ENCODE peak calls at places on chromosomes 11 and 22, in ten cellular contexts. One of them, this sample, is unnamed.

GRCh38 chr11:70247042-70247709 is 23.3 kb upstream of the PPFIA1 start:
- DNase-seq in skeletal muscle cell: no peak
- DNase-seq in fibroblast of the aortic adventitia: no peak
- DNase-seq in neural progenitor cell: no peak
- DNase-seq in uterus: no peak
- DNase-seq in lower leg skin: no peak
- DNase-seq in GM23248: no peak
- DNase-seq in fibroblast of pulmonary artery: no peak
- DNase-seq in brain microvascular endothelial cell: no peak
- DNase-seq in body of pancreas: no peak
- DNase-seq in this sample: no peak

GRCh38 chr11:35151241-35151640 is 12.3 kb downstream of the CD44 start:
- DNase-seq in skeletal muscle cell: no peak
- DNase-seq in fibroblast of the aortic adventitia: peak
- DNase-seq in neural progenitor cell: no peak
- DNase-seq in uterus: no peak
- DNase-seq in lower leg skin: no peak
- DNase-seq in GM23248: peak
- DNase-seq in fibroblast of pulmonary artery: no peak
- DNase-seq in brain microvascular endothelial cell: peak
- DNase-seq in body of pancreas: no peak
- DNase-seq in this sample: no peak

GRCh38 chr22:31680764-31681624 is 19.0 kb upstream of the PISD start:
- DNase-seq in skeletal muscle cell: no peak
- DNase-seq in fibroblast of the aortic adventitia: peak
- DNase-seq in neural progenitor cell: no peak
- DNase-seq in uterus: no peak
- DNase-seq in lower leg skin: no peak
- DNase-seq in GM23248: peak
- DNase-seq in fibroblast of pulmonary artery: peak
- DNase-seq in brain microvascular endothelial cell: peak
- DNase-seq in body of pancreas: peak
- DNase-seq in this sample: no peak

GRCh38 chr22:22618448-22618847 is 26.0 kb upstream of the GGTLC2 start:
- DNase-seq in skeletal muscle cell: no peak
- DNase-seq in fibroblast of the aortic adventitia: no peak
- DNase-seq in neural progenitor cell: no peak
- DNase-seq in uterus: no peak
- DNase-seq in lower leg skin: no peak
- DNase-seq in GM23248: no peak
- DNase-seq in fibroblast of pulmonary artery: no peak
- DNase-seq in brain microvascular endothelial cell: no peak
- DNase-seq in body of pancreas: no peak
- DNase-seq in this sample: no peak

GRCh38 chr22:46224044-46224746 is 25.9 kb downstream of the CDPF1 start:
- DNase-seq in skeletal muscle cell: no peak
- DNase-seq in fibroblast of the aortic adventitia: no peak
- DNase-seq in neural progenitor cell: no peak
- DNase-seq in uterus: no peak
- DNase-seq in lower leg skin: no peak
- DNase-seq in GM23248: no peak
- DNase-seq in fibroblast of pulmonary artery: no peak
- DNase-seq in brain microvascular endothelial cell: no peak
- DNase-seq in body of pancreas: no peak
- DNase-seq in this sample: no peak

GRCh38 chr11:65478411-65479183 is 20.2 kb upstream of the MALAT1 start:
- DNase-seq in skeletal muscle cell: no peak
- DNase-seq in fibroblast of the aortic adventitia: peak
- DNase-seq in neural progenitor cell: peak
- DNase-seq in uterus: peak
- DNase-seq in lower leg skin: no peak
- DNase-seq in GM23248: peak
- DNase-seq in fibroblast of pulmonary artery: peak
- DNase-seq in brain microvascular endothelial cell: peak
- DNase-seq in body of pancreas: peak
- DNase-seq in this sample: peak

GRCh38 chr22:31154975-31155374 is 5.0 kb upstream of the RNF185 start:
- DNase-seq in skeletal muscle cell: no peak
- DNase-seq in fibroblast of the aortic adventitia: no peak
- DNase-seq in neural progenitor cell: no peak
- DNase-seq in uterus: no peak
- DNase-seq in lower leg skin: no peak
- DNase-seq in GM23248: no peak
- DNase-seq in fibroblast of pulmonary artery: no peak
- DNase-seq in brain microvascular endothelial cell: no peak
- DNase-seq in body of pancreas: no peak
- DNase-seq in this sample: no peak

GRCh38 chr22:46352691-46353386 is 17.3 kb downstream of the TRMU start:
- DNase-seq in skeletal muscle cell: no peak
- DNase-seq in fibroblast of the aortic adventitia: no peak
- DNase-seq in neural progenitor cell: no peak
- DNase-seq in uterus: no peak
- DNase-seq in lower leg skin: no peak
- DNase-seq in GM23248: no peak
- DNase-seq in fibroblast of pulmonary artery: peak
- DNase-seq in brain microvascular endothelial cell: peak
- DNase-seq in body of pancreas: peak
- DNase-seq in this sample: peak

GRCh38 chr11:26134481-26135355 is 197.2 kb upstream of the ANO3 start:
- DNase-seq in skeletal muscle cell: no peak
- DNase-seq in fibroblast of the aortic adventitia: peak
- DNase-seq in neural progenitor cell: peak
- DNase-seq in uterus: no peak
- DNase-seq in lower leg skin: no peak
- DNase-seq in GM23248: peak
- DNase-seq in fibroblast of pulmonary artery: peak
- DNase-seq in brain microvascular endothelial cell: peak
- DNase-seq in body of pancreas: no peak
- DNase-seq in this sample: peak

GRCh38 chr11:95923730-95924413 is at the start of gene MTMR2:
- DNase-seq in skeletal muscle cell: peak
- DNase-seq in fibroblast of the aortic adventitia: peak
- DNase-seq in neural progenitor cell: peak
- DNase-seq in uterus: peak
- DNase-seq in lower leg skin: peak
- DNase-seq in GM23248: peak
- DNase-seq in fibroblast of pulmonary artery: peak
- DNase-seq in brain microvascular endothelial cell: peak
- DNase-seq in body of pancreas: peak
- DNase-seq in this sample: peak

GRCh38 chr11:95924414-95924760 is 480 bp upstream of the MTMR2 start:
- DNase-seq in skeletal muscle cell: no peak
- DNase-seq in fibroblast of the aortic adventitia: peak
- DNase-seq in neural progenitor cell: no peak
- DNase-seq in uterus: no peak
- DNase-seq in lower leg skin: no peak
- DNase-seq in GM23248: peak
- DNase-seq in fibroblast of pulmonary artery: peak
- DNase-seq in brain microvascular endothelial cell: no peak
- DNase-seq in body of pancreas: no peak
- DNase-seq in this sample: no peak

GRCh38 chr11:95922099-95922498 is 1.8 kb downstream of the MTMR2 start:
- DNase-seq in skeletal muscle cell: no peak
- DNase-seq in fibroblast of the aortic adventitia: no peak
- DNase-seq in neural progenitor cell: no peak
- DNase-seq in uterus: no peak
- DNase-seq in lower leg skin: no peak
- DNase-seq in GM23248: no peak
- DNase-seq in fibroblast of pulmonary artery: peak
- DNase-seq in brain microvascular endothelial cell: no peak
- DNase-seq in body of pancreas: no peak
- DNase-seq in this sample: no peak

GRCh38 chr11:95922536-95923440 is 1.1 kb downstream of the MTMR2 start:
- DNase-seq in skeletal muscle cell: no peak
- DNase-seq in fibroblast of the aortic adventitia: peak
- DNase-seq in neural progenitor cell: no peak
- DNase-seq in uterus: no peak
- DNase-seq in lower leg skin: no peak
- DNase-seq in GM23248: peak
- DNase-seq in fibroblast of pulmonary artery: peak
- DNase-seq in brain microvascular endothelial cell: no peak
- DNase-seq in body of pancreas: no peak
- DNase-seq in this sample: no peak

DNA sequence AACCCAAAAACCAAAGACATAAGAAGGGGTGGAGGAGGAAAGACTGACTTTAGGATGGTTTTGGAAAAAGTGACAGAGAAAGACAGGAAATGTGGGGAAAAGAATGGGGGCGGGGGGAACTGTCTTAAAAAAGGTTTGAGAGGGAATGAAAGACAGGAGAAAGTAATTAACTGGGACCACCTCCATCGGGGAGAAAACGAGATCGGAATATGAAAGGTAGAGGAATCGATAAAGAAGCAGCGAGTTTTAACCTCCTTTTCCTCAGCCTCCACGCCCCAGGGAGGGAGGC is 522 bp downstream of the MTMR2 start:
- DNase-seq in skeletal muscle cell: no peak
- DNase-seq in fibroblast of the aortic adventitia: no peak
- DNase-seq in neural progenitor cell: no peak
- DNase-seq in uterus: no peak
- DNase-seq in lower leg skin: no peak
- DNase-seq in GM23248: peak
- DNase-seq in fibroblast of pulmonary artery: no peak
- DNase-seq in brain microvascular endothelial cell: no peak
- DNase-seq in body of pancreas: no peak
- DNase-seq in this sample: no peak
- H3K4me3 ChIP-seq in skeletal muscle cell: peak
- H3K4me3 ChIP-seq in fibroblast of the aortic adventitia: peak
- H3K4me3 ChIP-seq in neural progenitor cell: peak
- H3K4me3 ChIP-seq in uterus: peak
- H3K4me3 ChIP-seq in lower leg skin: peak
- H3K4me3 ChIP-seq in GM23248: peak
- H3K4me3 ChIP-seq in fibroblast of pulmonary artery: peak
- H3K4me3 ChIP-seq in brain microvascular endothelial cell: peak
- H3K4me3 ChIP-seq in body of pancreas: peak
- H3K4me3 ChIP-seq in this sample: peak

DNA sequence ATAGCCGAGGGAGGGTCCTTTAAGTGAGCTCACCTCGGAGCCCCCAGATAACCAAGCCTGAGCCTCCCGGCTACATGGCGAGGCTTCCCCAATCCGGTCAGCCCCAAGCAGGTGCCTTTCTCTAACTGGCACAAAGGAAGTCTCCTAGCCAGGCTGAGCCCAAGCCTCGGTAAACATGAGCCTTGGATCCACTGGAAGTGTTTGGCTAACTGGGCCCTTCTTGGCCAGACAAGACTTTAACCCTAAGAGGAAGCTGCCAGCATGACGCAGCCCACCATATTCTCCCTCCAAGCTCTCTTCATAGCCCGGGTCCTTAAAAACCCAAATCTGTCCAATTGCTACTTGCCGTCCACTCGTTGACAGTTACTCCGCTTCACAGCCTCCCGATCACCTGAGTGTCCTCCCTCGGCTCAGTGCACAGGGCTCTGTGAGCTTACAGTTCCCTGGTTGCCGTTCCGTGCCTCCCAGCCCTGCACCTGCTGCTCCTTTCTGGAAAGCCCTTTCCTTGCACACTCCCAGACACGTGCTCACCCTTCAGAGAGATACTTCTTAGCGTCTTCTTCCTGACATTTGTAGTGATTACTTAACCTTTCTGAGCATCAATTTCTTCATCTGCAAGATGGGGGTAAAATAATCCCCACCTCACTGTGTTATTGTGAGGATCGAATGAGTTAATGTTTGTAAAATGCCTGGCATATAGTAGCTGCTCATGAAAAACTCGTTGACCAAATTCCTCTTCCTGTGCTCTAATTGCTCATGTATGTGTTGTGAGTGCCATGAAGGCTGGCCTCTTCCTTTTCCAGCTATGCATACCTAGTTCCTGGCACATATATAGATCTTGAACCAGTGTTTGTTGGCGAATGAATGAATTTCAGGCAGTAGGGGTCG is 25.6 kb downstream of the TXN2 start:
- DNase-seq in skeletal muscle cell: no peak
- DNase-seq in fibroblast of the aortic adventitia: no peak
- DNase-seq in neural progenitor cell: no peak
- DNase-seq in uterus: no peak
- DNase-seq in lower leg skin: no peak
- DNase-seq in GM23248: no peak
- DNase-seq in fibroblast of pulmonary artery: no peak
- DNase-seq in brain microvascular endothelial cell: no peak
- DNase-seq in body of pancreas: peak
- DNase-seq in this sample: no peak
- H3K4me3 ChIP-seq in skeletal muscle cell: peak
- H3K4me3 ChIP-seq in fibroblast of the aortic adventitia: no peak
- H3K4me3 ChIP-seq in neural progenitor cell: peak
- H3K4me3 ChIP-seq in uterus: peak
- H3K4me3 ChIP-seq in lower leg skin: no peak
- H3K4me3 ChIP-seq in GM23248: peak
- H3K4me3 ChIP-seq in fibroblast of pulmonary artery: no peak
- H3K4me3 ChIP-seq in brain microvascular endothelial cell: no peak
- H3K4me3 ChIP-seq in body of pancreas: no peak
- H3K4me3 ChIP-seq in this sample: peak

DNA sequence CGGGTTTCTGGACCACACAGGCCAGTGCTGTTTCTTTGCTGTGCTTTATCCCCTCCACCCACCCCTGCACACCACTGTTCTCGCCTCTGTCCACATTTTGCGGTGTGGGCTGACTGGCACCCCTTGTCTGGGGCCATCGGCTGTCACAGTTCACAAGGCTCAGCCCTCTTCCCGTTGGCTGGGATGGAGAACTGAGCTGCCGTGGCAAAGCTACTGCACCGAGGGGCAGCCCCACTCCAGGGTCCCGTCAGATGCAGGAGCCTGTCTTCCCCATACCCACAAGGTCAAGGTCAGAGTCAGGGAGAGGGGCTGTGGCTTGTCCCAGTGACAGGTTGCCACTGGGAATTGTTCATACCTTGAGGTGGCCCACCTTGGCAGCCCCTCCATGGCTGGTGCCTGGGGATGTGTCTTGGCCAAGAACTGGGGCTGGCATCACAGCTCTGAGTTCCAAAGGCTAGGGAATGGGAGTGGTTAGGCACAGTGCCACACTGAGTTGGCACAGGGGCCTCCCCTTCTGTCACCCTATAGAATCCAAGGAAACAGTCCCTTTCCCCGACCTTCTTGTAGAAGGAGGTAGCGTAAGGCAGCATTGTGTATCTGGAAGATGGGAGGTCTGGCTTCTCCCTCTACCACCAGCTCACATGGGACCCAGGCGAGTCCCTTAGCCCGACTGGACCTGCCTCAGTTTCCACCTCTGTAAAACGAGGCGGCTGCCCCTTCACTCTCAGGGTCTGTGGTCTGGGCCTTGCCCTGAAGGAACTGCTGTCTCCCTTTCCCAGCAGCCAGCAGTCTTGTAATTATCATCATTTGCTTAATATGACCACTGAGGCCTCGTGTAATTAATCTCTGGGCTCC is 3.4 kb downstream of the GRK2 start:
- DNase-seq in skeletal muscle cell: no peak
- DNase-seq in fibroblast of the aortic adventitia: no peak
- DNase-seq in neural progenitor cell: no peak
- DNase-seq in uterus: peak
- DNase-seq in lower leg skin: no peak
- DNase-seq in GM23248: no peak
- DNase-seq in fibroblast of pulmonary artery: no peak
- DNase-seq in brain microvascular endothelial cell: no peak
- DNase-seq in body of pancreas: no peak
- DNase-seq in this sample: no peak
- H3K4me3 ChIP-seq in skeletal muscle cell: peak
- H3K4me3 ChIP-seq in fibroblast of the aortic adventitia: peak
- H3K4me3 ChIP-seq in neural progenitor cell: peak
- H3K4me3 ChIP-seq in uterus: no peak
- H3K4me3 ChIP-seq in lower leg skin: no peak
- H3K4me3 ChIP-seq in GM23248: peak
- H3K4me3 ChIP-seq in fibroblast of pulmonary artery: peak
- H3K4me3 ChIP-seq in brain microvascular endothelial cell: no peak
- H3K4me3 ChIP-seq in body of pancreas: no peak
- H3K4me3 ChIP-seq in this sample: peak

GRCh38 chr11:129817282-129818051 is 1.8 kb downstream of the TMEM45B start:
- DNase-seq in skeletal muscle cell: no peak
- DNase-seq in fibroblast of the aortic adventitia: no peak
- DNase-seq in neural progenitor cell: no peak
- DNase-seq in uterus: no peak
- DNase-seq in lower leg skin: no peak
- DNase-seq in GM23248: no peak
- DNase-seq in fibroblast of pulmonary artery: no peak
- DNase-seq in brain microvascular endothelial cell: no peak
- DNase-seq in body of pancreas: no peak
- DNase-seq in this sample: no peak
- H3K4me3 ChIP-seq in skeletal muscle cell: no peak
- H3K4me3 ChIP-seq in fibroblast of the aortic adventitia: no peak
- H3K4me3 ChIP-seq in neural progenitor cell: no peak
- H3K4me3 ChIP-seq in uterus: no peak
- H3K4me3 ChIP-seq in lower leg skin: no peak
- H3K4me3 ChIP-seq in GM23248: no peak
- H3K4me3 ChIP-seq in fibroblast of pulmonary artery: no peak
- H3K4me3 ChIP-seq in brain microvascular endothelial cell: no peak
- H3K4me3 ChIP-seq in body of pancreas: no peak
- H3K4me3 ChIP-seq in this sample: no peak